ENCODE peak calls at places on chromosomes 6 and 20, in six cellular contexts. R is HepG2, I is GM12878, M is H1, A is K562, H is SK-N-SH. C is an unnamed sample.

GRCh38 chr6:10613077-10613476 is 81.3 kb downstream of the C6orf52 start:
- DNase-seq in R (peak), I (no peak), M (no peak), A (no peak), H (no peak), C (no peak)

GRCh38 chr6:158290040-158290439 is 22.2 kb upstream of the TULP4 start:
- DNase-seq in R (no peak), I (peak), M (no peak), A (no peak), H (no peak), C (no peak)

GRCh38 chr20:63475209-63475608 is 2.8 kb upstream of the KCNQ2 start:
- DNase-seq in R (no peak), I (no peak), M (no peak), A (peak), H (no peak), C (no peak)

GRCh38 chr6:84892666-84893065 is 128.3 kb upstream of the TBX18 start:
- DNase-seq in R (no peak), I (no peak), M (no peak), A (no peak), H (no peak), C (no peak)

GRCh38 chr6:54801669-54802068 is 44.9 kb upstream of the FAM83B start:
- DNase-seq in R (no peak), I (no peak), M (no peak), A (no peak), H (no peak), C (peak)

GRCh38 chr6:157075549-157076426 is 247.5 kb downstream of the TMEM242 start:
- DNase-seq in R (no peak), I (peak), M (no peak), A (peak), H (no peak), C (peak)

GRCh38 chr6:101516553-101516952 is 123.0 kb downstream of the GRIK2 start:
- DNase-seq in R (no peak), I (no peak), M (no peak), A (no peak), H (no peak), C (no peak)

GRCh38 chr6:154986787-154987235 is 8.3 kb upstream of the TIAM2 start:
- DNase-seq in R (no peak), I (no peak), M (no peak), A (no peak), H (no peak), C (no peak)

GRCh38 chr20:4592316-4593148 is 129.2 kb upstream of the PRND start:
- DNase-seq in R (peak), I (no peak), M (no peak), A (peak), H (peak), C (no peak)

GRCh38 chr6:163863565-163863964 is 449.0 kb downstream of the QKI start:
- DNase-seq in R (no peak), I (no peak), M (no peak), A (no peak), H (no peak), C (no peak)

GRCh38 chr6:14612016-14612415 is 494.4 kb downstream of the CD83 start:
- DNase-seq in R (no peak), I (no peak), M (no peak), A (no peak), H (no peak), C (no peak)

GRCh38 chr6:25138024-25138696 is 141.0 kb upstream of the CARMIL1 start:
- DNase-seq in R (no peak), I (peak), M (no peak), A (peak), H (peak), C (no peak)

GRCh38 chr6:106114492-106114891 is 28.4 kb downstream of the PRDM1 start:
- DNase-seq in R (no peak), I (peak), M (no peak), A (no peak), H (no peak), C (no peak)

GRCh38 chr20:43662943-43663655 is 3.8 kb upstream of the MYBL2 start:
- DNase-seq in R (no peak), I (no peak), M (no peak), A (peak), H (peak), C (no peak)

GRCh38 chr6:84522135-84522535 is 242.3 kb downstream of the TBX18 start:
- DNase-seq in R (no peak), I (no peak), M (no peak), A (no peak), H (no peak), C (peak)

GRCh38 chr6:1384549-1385128 is 4.7 kb upstream of the FOXF2 start:
- DNase-seq in R (no peak), I (no peak), M (no peak), A (no peak), H (no peak), C (no peak)

GRCh38 chr6:16486661-16487060 is 248.3 kb downstream of the GMPR start:
- DNase-seq in R (no peak), I (no peak), M (no peak), A (no peak), H (no peak), C (no peak)

GRCh38 chr20:48723308-48724264 is 104.2 kb downstream of the PREX1 start:
- DNase-seq in R (peak), I (no peak), M (no peak), A (no peak), H (no peak), C (no peak)

GRCh38 chr6:98054453-98054852 is 771.4 kb upstream of the MMS22L start:
- DNase-seq in R (no peak), I (no peak), M (no peak), A (no peak), H (no peak), C (no peak)

GRCh38 chr6:10510592-10511367 is 10.4 kb upstream of the GCNT2 start:
- DNase-seq in R (peak), I (no peak), M (no peak), A (peak), H (peak), C (peak)

GRCh38 chr20:40724566-40724965 is 35.5 kb upstream of the MAFB start:
- DNase-seq in R (no peak), I (no peak), M (no peak), A (no peak), H (no peak), C (no peak)

GRCh38 chr20:1134355-1134754 is 16.0 kb downstream of the PSMF1 start:
- DNase-seq in R (no peak), I (no peak), M (no peak), A (no peak), H (no peak), C (no peak)

GRCh38 chr20:55977723-55978481 is 27.4 kb downstream of the CBLN4 start:
- DNase-seq in R (no peak), I (no peak), M (no peak), A (no peak), H (no peak), C (no peak)

GRCh38 chr20:6768228-6769185 is 1.0 kb downstream of the BMP2 start:
- DNase-seq in R (no peak), I (no peak), M (no peak), A (no peak), H (peak), C (no peak)

GRCh38 chr6:138594749-138595148 is 95.5 kb upstream of the NHSL1 start:
- DNase-seq in R (no peak), I (no peak), M (no peak), A (no peak), H (no peak), C (no peak)

GRCh38 chr6:130365166-130366010 is 429 bp upstream of the TMEM200A start:
- DNase-seq in R (peak), I (no peak), M (peak), A (peak), H (peak), C (peak)

DNA sequence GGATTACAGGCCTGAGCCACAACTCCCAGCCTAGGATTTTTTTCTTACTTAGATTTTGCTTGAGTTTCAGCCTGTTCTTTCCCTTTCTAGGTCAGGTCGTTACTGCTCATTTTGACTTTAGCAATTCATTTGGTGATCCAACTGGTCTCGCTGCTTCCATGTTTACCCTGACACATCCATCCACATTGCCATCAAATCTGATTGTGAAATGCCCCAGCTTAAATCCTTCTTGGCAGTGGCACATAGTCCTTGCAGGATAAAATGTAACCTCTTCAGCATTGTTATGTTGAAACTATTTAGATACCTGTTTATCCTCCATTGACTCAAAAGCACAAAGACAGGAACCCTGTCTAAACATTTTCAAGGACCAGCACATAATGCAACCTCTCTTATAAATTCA is 77.2 kb downstream of the DNAH8 start:
- DNase-seq in R (no peak), I (no peak), M (no peak), A (no peak), H (no peak), C (no peak)
- TF ChIP-seq POLR2AphosphoS5 in R (no peak), I (no peak), M (no peak), A (no peak), H (no peak), C (no peak)

GRCh38 chr20:34820805-34821578 is 4.5 kb downstream of the NCOA6 start:
- DNase-seq in R (no peak), I (no peak), M (no peak), A (no peak), H (no peak), C (no peak)
- TF ChIP-seq YY1 in R (no peak), I (no peak), M (no peak), A (no peak), H (no peak), C (no peak)

GRCh38 chr6:53347921-53348435 is 772 bp downstream of the ELOVL5 start:
- DNase-seq in R (peak), I (no peak), M (no peak), A (peak), H (peak), C (no peak)
- TF ChIP-seq POLR2AphosphoS5 in R (peak), I (no peak), M (peak), A (peak), H (no peak), C (no peak)

GRCh38 chr6:78623567-78623966 is 243.8 kb upstream of the IRAK1BP1 start:
- DNase-seq in R (no peak), I (no peak), M (no peak), A (no peak), H (no peak), C (no peak)
- TF ChIP-seq YY1 in R (no peak), I (no peak), M (no peak), A (no peak), H (no peak), C (no peak)